ENCODE peak calls at places on chromosomes 5 and 9, in eight cellular contexts. One of them, this sample, is unnamed.

GRCh38 chr9:73200694-73201432 is 49.2 kb downstream of the ANXA1 start:
- DNase-seq in uterus: no peak
- DNase-seq in prostate gland: no peak
- DNase-seq in adrenal gland: no peak
- DNase-seq in ovary: no peak
- DNase-seq in heart left ventricle: no peak
- DNase-seq in body of pancreas: no peak
- DNase-seq in IMR-90: peak
- DNase-seq in this sample: no peak

GRCh38 chr5:93151121-93151520 is 429.9 kb downstream of the NR2F1-AS1 start:
- DNase-seq in uterus: no peak
- DNase-seq in prostate gland: no peak
- DNase-seq in adrenal gland: no peak
- DNase-seq in ovary: no peak
- DNase-seq in heart left ventricle: no peak
- DNase-seq in body of pancreas: no peak
- DNase-seq in IMR-90: peak
- DNase-seq in this sample: no peak

GRCh38 chr9:20335668-20336332 is 286.5 kb downstream of the MLLT3 start:
- DNase-seq in uterus: no peak
- DNase-seq in prostate gland: no peak
- DNase-seq in adrenal gland: no peak
- DNase-seq in ovary: no peak
- DNase-seq in heart left ventricle: no peak
- DNase-seq in body of pancreas: no peak
- DNase-seq in IMR-90: no peak
- DNase-seq in this sample: no peak

GRCh38 chr5:9479361-9479760 is 66.5 kb downstream of the SEMA5A start:
- DNase-seq in uterus: no peak
- DNase-seq in prostate gland: no peak
- DNase-seq in adrenal gland: no peak
- DNase-seq in ovary: no peak
- DNase-seq in heart left ventricle: no peak
- DNase-seq in body of pancreas: no peak
- DNase-seq in IMR-90: peak
- DNase-seq in this sample: no peak

GRCh38 chr9:79896390-79896789 is 324.6 kb downstream of the TLE4 start:
- DNase-seq in uterus: no peak
- DNase-seq in prostate gland: no peak
- DNase-seq in adrenal gland: no peak
- DNase-seq in ovary: no peak
- DNase-seq in heart left ventricle: no peak
- DNase-seq in body of pancreas: no peak
- DNase-seq in IMR-90: peak
- DNase-seq in this sample: no peak

GRCh38 chr5:179768326-179769085 is 25.3 kb upstream of the LTC4S start:
- DNase-seq in uterus: no peak
- DNase-seq in prostate gland: no peak
- DNase-seq in adrenal gland: no peak
- DNase-seq in ovary: no peak
- DNase-seq in heart left ventricle: no peak
- DNase-seq in body of pancreas: no peak
- DNase-seq in IMR-90: no peak
- DNase-seq in this sample: no peak

GRCh38 chr5:109740329-109740728 is 50.6 kb downstream of the MAN2A1 start:
- DNase-seq in uterus: no peak
- DNase-seq in prostate gland: no peak
- DNase-seq in adrenal gland: peak
- DNase-seq in ovary: no peak
- DNase-seq in heart left ventricle: no peak
- DNase-seq in body of pancreas: no peak
- DNase-seq in IMR-90: peak
- DNase-seq in this sample: no peak

GRCh38 chr5:53543401-53543800 is 17.0 kb upstream of the NDUFS4 start:
- DNase-seq in uterus: no peak
- DNase-seq in prostate gland: no peak
- DNase-seq in adrenal gland: no peak
- DNase-seq in ovary: no peak
- DNase-seq in heart left ventricle: no peak
- DNase-seq in body of pancreas: no peak
- DNase-seq in IMR-90: peak
- DNase-seq in this sample: no peak

GRCh38 chr5:31638286-31638685 is 645 bp upstream of the PDZD2 start:
- DNase-seq in uterus: peak
- DNase-seq in prostate gland: no peak
- DNase-seq in adrenal gland: peak
- DNase-seq in ovary: peak
- DNase-seq in heart left ventricle: peak
- DNase-seq in body of pancreas: peak
- DNase-seq in IMR-90: no peak
- DNase-seq in this sample: peak

GRCh38 chr5:176373100-176373818 is 8.0 kb downstream of the ARL10 start:
- DNase-seq in uterus: peak
- DNase-seq in prostate gland: no peak
- DNase-seq in adrenal gland: peak
- DNase-seq in ovary: peak
- DNase-seq in heart left ventricle: peak
- DNase-seq in body of pancreas: no peak
- DNase-seq in IMR-90: peak
- DNase-seq in this sample: peak

GRCh38 chr9:95028855-95029219 is 288.7 kb downstream of the FANCC start:
- DNase-seq in uterus: no peak
- DNase-seq in prostate gland: no peak
- DNase-seq in adrenal gland: no peak
- DNase-seq in ovary: no peak
- DNase-seq in heart left ventricle: no peak
- DNase-seq in body of pancreas: peak
- DNase-seq in IMR-90: no peak
- DNase-seq in this sample: no peak

GRCh38 chr9:127877566-127877998 is at the start of gene AK1:
- DNase-seq in uterus: peak
- DNase-seq in prostate gland: peak
- DNase-seq in adrenal gland: peak
- DNase-seq in ovary: peak
- DNase-seq in heart left ventricle: peak
- DNase-seq in body of pancreas: peak
- DNase-seq in IMR-90: peak
- DNase-seq in this sample: peak

GRCh38 chr9:127875306-127875966 is 2.0 kb downstream of the AK1 start:
- DNase-seq in uterus: no peak
- DNase-seq in prostate gland: no peak
- DNase-seq in adrenal gland: no peak
- DNase-seq in ovary: peak
- DNase-seq in heart left ventricle: no peak
- DNase-seq in body of pancreas: no peak
- DNase-seq in IMR-90: peak
- DNase-seq in this sample: no peak

GRCh38 chr9:127874301-127875216 is 2.9 kb downstream of the AK1 start:
- DNase-seq in uterus: peak
- DNase-seq in prostate gland: no peak
- DNase-seq in adrenal gland: no peak
- DNase-seq in ovary: peak
- DNase-seq in heart left ventricle: no peak
- DNase-seq in body of pancreas: no peak
- DNase-seq in IMR-90: no peak
- DNase-seq in this sample: no peak

GRCh38 chr9:127876764-127877562 is 512 bp downstream of the AK1 start:
- DNase-seq in uterus: no peak
- DNase-seq in prostate gland: no peak
- DNase-seq in adrenal gland: peak
- DNase-seq in ovary: peak
- DNase-seq in heart left ventricle: no peak
- DNase-seq in body of pancreas: no peak
- DNase-seq in IMR-90: no peak
- DNase-seq in this sample: peak

DNA sequence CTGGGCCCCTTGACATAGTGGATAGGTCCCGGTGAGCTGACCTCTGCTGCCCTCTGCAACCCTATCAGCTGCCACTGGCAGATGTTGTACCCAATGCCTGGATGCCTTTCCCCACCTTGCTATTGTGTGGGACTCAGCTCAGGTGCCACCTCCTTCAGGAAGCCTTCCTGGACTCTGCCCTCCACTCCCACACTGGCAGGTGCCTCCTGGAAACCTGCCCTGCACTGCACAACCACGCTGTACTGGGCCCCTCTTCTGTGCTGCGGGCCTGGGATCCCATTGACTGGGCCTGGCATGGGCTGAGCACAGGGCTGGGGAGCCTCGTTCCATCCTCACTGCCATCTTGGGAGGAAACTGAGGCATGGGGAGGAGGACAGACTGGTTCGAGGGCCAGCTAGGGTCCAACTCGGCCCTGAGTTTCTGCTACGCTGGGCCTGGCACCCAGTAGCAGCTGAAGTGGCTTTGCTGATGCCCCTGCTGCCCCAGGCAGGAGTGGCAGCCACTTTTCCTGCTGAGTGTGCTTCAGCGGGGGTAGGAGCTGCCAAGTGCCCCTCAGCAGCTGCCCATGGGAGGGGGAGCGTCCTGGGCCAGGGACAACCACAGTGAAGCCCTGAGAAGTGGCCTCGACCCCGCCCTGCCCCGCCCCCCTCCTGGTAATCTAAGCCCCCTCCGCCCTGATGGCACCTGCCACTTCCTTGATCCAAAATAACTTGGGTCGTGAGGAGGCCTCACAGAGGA is 1.3 kb downstream of the AK1 start:
- DNase-seq in uterus: no peak
- DNase-seq in prostate gland: no peak
- DNase-seq in adrenal gland: no peak
- DNase-seq in ovary: peak
- DNase-seq in heart left ventricle: no peak
- DNase-seq in body of pancreas: no peak
- DNase-seq in IMR-90: no peak
- DNase-seq in this sample: no peak
- H3K4me3 ChIP-seq in uterus: no peak
- H3K4me3 ChIP-seq in prostate gland: no peak
- H3K4me3 ChIP-seq in adrenal gland: no peak
- H3K4me3 ChIP-seq in ovary: peak
- H3K4me3 ChIP-seq in heart left ventricle: peak
- H3K4me3 ChIP-seq in body of pancreas: no peak
- H3K4me3 ChIP-seq in IMR-90: no peak
- H3K4me3 ChIP-seq in this sample: no peak

GRCh38 chr9:136108648-136109266 is 9.9 kb downstream of the TMEM250 start:
- DNase-seq in uterus: no peak
- DNase-seq in prostate gland: no peak
- DNase-seq in adrenal gland: no peak
- DNase-seq in ovary: no peak
- DNase-seq in heart left ventricle: no peak
- DNase-seq in body of pancreas: no peak
- DNase-seq in IMR-90: no peak
- DNase-seq in this sample: no peak

GRCh38 chr9:136109351-136110081 is 9.2 kb downstream of the TMEM250 start:
- DNase-seq in uterus: peak
- DNase-seq in prostate gland: peak
- DNase-seq in adrenal gland: peak
- DNase-seq in ovary: peak
- DNase-seq in heart left ventricle: peak
- DNase-seq in body of pancreas: peak
- DNase-seq in IMR-90: peak
- DNase-seq in this sample: peak

GRCh38 chr9:136111910-136112309 is 6.8 kb downstream of the TMEM250 start:
- DNase-seq in uterus: no peak
- DNase-seq in prostate gland: no peak
- DNase-seq in adrenal gland: no peak
- DNase-seq in ovary: no peak
- DNase-seq in heart left ventricle: no peak
- DNase-seq in body of pancreas: no peak
- DNase-seq in IMR-90: no peak
- DNase-seq in this sample: no peak

GRCh38 chr9:136111190-136111589 is 7.5 kb downstream of the TMEM250 start:
- DNase-seq in uterus: no peak
- DNase-seq in prostate gland: no peak
- DNase-seq in adrenal gland: no peak
- DNase-seq in ovary: no peak
- DNase-seq in heart left ventricle: no peak
- DNase-seq in body of pancreas: no peak
- DNase-seq in IMR-90: no peak
- DNase-seq in this sample: no peak

GRCh38 chr9:136110082-136111061 is 8.3 kb downstream of the TMEM250 start:
- DNase-seq in uterus: no peak
- DNase-seq in prostate gland: no peak
- DNase-seq in adrenal gland: no peak
- DNase-seq in ovary: peak
- DNase-seq in heart left ventricle: no peak
- DNase-seq in body of pancreas: no peak
- DNase-seq in IMR-90: peak
- DNase-seq in this sample: no peak
- TF ChIP-seq POLR2A in uterus: no peak
- TF ChIP-seq POLR2A in prostate gland: no peak
- TF ChIP-seq POLR2A in adrenal gland: no peak
- TF ChIP-seq POLR2A in ovary: no peak
- TF ChIP-seq POLR2A in heart left ventricle: no peak
- TF ChIP-seq POLR2A in body of pancreas: no peak
- TF ChIP-seq POLR2A in IMR-90: no peak
- TF ChIP-seq POLR2A in this sample: no peak

GRCh38 chr9:114546851-114547250 is 40.7 kb upstream of the ATP6V1G1 start:
- DNase-seq in uterus: no peak
- DNase-seq in prostate gland: no peak
- DNase-seq in adrenal gland: no peak
- DNase-seq in ovary: no peak
- DNase-seq in heart left ventricle: no peak
- DNase-seq in body of pancreas: no peak
- DNase-seq in IMR-90: no peak
- DNase-seq in this sample: no peak

GRCh38 chr9:114549677-114550330 is 37.8 kb upstream of the ATP6V1G1 start:
- DNase-seq in uterus: no peak
- DNase-seq in prostate gland: no peak
- DNase-seq in adrenal gland: no peak
- DNase-seq in ovary: no peak
- DNase-seq in heart left ventricle: no peak
- DNase-seq in body of pancreas: no peak
- DNase-seq in IMR-90: peak
- DNase-seq in this sample: no peak

GRCh38 chr9:114539718-114540410 is 34.6 kb upstream of the WHRN start:
- DNase-seq in uterus: no peak
- DNase-seq in prostate gland: no peak
- DNase-seq in adrenal gland: no peak
- DNase-seq in ovary: no peak
- DNase-seq in heart left ventricle: no peak
- DNase-seq in body of pancreas: no peak
- DNase-seq in IMR-90: no peak
- DNase-seq in this sample: no peak

DNA sequence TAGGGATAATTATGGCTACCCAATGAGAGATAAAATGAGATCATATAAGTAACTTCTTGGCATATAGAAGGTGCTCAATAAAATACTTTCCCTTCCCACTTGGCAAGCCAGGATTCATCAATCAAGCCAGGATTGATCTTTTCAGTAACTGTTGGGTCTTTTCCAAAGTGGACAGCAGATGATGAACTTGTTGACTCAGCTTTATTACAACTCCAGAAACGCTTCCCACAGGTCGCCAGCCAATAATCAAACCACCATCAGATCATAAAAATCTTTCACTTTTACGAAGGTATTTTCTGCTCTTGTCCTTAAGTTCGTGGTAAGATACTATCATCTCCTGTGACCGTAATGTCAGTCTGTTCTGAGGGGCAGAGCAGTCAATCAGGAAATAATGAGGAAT is 39.8 kb upstream of the WHRN start:
- DNase-seq in uterus: no peak
- DNase-seq in prostate gland: no peak
- DNase-seq in adrenal gland: no peak
- DNase-seq in ovary: no peak
- DNase-seq in heart left ventricle: no peak
- DNase-seq in body of pancreas: no peak
- DNase-seq in IMR-90: no peak
- DNase-seq in this sample: no peak
- H3K27ac ChIP-seq in uterus: no peak
- H3K27ac ChIP-seq in prostate gland: no peak
- H3K27ac ChIP-seq in adrenal gland: no peak
- H3K27ac ChIP-seq in ovary: no peak
- H3K27ac ChIP-seq in heart left ventricle: no peak
- H3K27ac ChIP-seq in body of pancreas: no peak
- H3K27ac ChIP-seq in IMR-90: no peak
- H3K27ac ChIP-seq in this sample: no peak

GRCh38 chr5:180785794-180786221 is 16.8 kb downstream of the MGAT1 start:
- DNase-seq in uterus: peak
- DNase-seq in prostate gland: peak
- DNase-seq in adrenal gland: peak
- DNase-seq in ovary: peak
- DNase-seq in heart left ventricle: no peak
- DNase-seq in body of pancreas: no peak
- DNase-seq in IMR-90: peak
- DNase-seq in this sample: peak
- H3K4me3 ChIP-seq in uterus: no peak
- H3K4me3 ChIP-seq in prostate gland: no peak
- H3K4me3 ChIP-seq in adrenal gland: no peak
- H3K4me3 ChIP-seq in ovary: no peak
- H3K4me3 ChIP-seq in heart left ventricle: no peak
- H3K4me3 ChIP-seq in body of pancreas: no peak
- H3K4me3 ChIP-seq in IMR-90: no peak
- H3K4me3 ChIP-seq in this sample: no peak

This sample was measured in testis.